ENCODE peak calls at places on chromosomes 3 and 15, in eight cellular contexts. K is hepatocyte, P is SK-N-SH, O is stomach, D is tibial artery, Z is adrenal gland, S is heart right ventricle, I is ovary. F is an unnamed sample. For H3K4me1, the result is how much of the 10 kb centered on the place peaks cover.

GRCh38 chr3:3170998-3171397 is 8.5 kb downstream of the CRBN start:
- DNase-seq in Z (no peak), S (no peak), I (no peak), P (peak), D (no peak), O (no peak), K (peak), F (no peak)

GRCh38 chr3:138881233-138881632 is 46.5 kb upstream of the PIK3CB start:
- DNase-seq in Z (no peak), P (no peak), K (no peak), S (no peak), I (no peak), O (no peak), D (no peak), F (no peak)

GRCh38 chr3:194343561-194343893 is 7.6 kb downstream of the CPN2 start:
- DNase-seq in P (no peak), S (no peak), D (no peak), Z (no peak), I (no peak), O (no peak), K (no peak), F (no peak)

GRCh38 chr3:38566215-38566528 is 70.0 kb downstream of the EXOG start:
- DNase-seq in D (peak), O (no peak), K (no peak), P (no peak), Z (no peak), S (peak), I (no peak), F (no peak)

GRCh38 chr15:42584031-42584765 is 8.8 kb downstream of the STARD9 start:
- DNase-seq in Z (no peak), K (no peak), I (no peak), D (no peak), O (no peak), S (no peak), P (no peak), F (no peak)

GRCh38 chr3:66816110-66816761 is 181.9 kb upstream of the KBTBD8 start:
- DNase-seq in K (peak), D (no peak), P (peak), Z (no peak), O (no peak), I (no peak), S (no peak), F (no peak)

GRCh38 chr3:149465351-149465883 is 9.1 kb upstream of the TM4SF4 start:
- DNase-seq in Z (peak), O (no peak), D (no peak), I (no peak), P (no peak), S (no peak), K (no peak), F (no peak)

GRCh38 chr3:15501126-15501525 is 20.4 kb downstream of the COLQ start:
- DNase-seq in S (peak), Z (no peak), I (no peak), D (no peak), K (no peak), O (no peak), P (peak), F (no peak)

GRCh38 chr3:148329481-148330220 is 368.1 kb upstream of the AGTR1 start:
- DNase-seq in D (no peak), O (no peak), S (no peak), Z (no peak), K (no peak), P (no peak), I (no peak), F (no peak)

GRCh38 chr15:67047149-67047661 is 18.2 kb upstream of the SMAD3 start:
- DNase-seq in K (no peak), I (no peak), S (no peak), D (peak), O (no peak), P (no peak), Z (no peak), F (no peak)

GRCh38 chr3:71299160-71299559 is 284.4 kb downstream of the FOXP1 start:
- DNase-seq in P (no peak), Z (no peak), K (no peak), D (no peak), S (no peak), O (no peak), I (no peak), F (no peak)

GRCh38 chr3:38582316-38582715 is 67.2 kb downstream of the SCN5A start:
- DNase-seq in P (no peak), I (no peak), S (no peak), K (no peak), O (peak), Z (peak), D (peak), F (no peak)

GRCh38 chr3:111069974-111070751 is 1.5 kb upstream of the NECTIN3 start:
- DNase-seq in Z (peak), D (peak), P (peak), S (peak), K (peak), I (peak), O (no peak), F (peak)

GRCh38 chr3:147651107-147651506 is 241.9 kb downstream of the ZIC1 start:
- DNase-seq in I (no peak), S (peak), Z (no peak), D (no peak), P (no peak), O (no peak), K (no peak), F (no peak)

GRCh38 chr3:62201438-62202035 is 171.8 kb downstream of the FEZF2 start:
- DNase-seq in Z (no peak), O (no peak), S (no peak), D (no peak), I (no peak), K (peak), P (peak), F (no peak)

GRCh38 chr3:101643861-101644613 is 32.9 kb downstream of the ZBTB11 start:
- DNase-seq in I (no peak), D (no peak), O (no peak), S (no peak), Z (peak), P (no peak), K (no peak), F (no peak)

GRCh38 chr3:151426337-151426648 is 34.6 kb downstream of the IGSF10 start:
- DNase-seq in I (no peak), K (no peak), Z (no peak), O (no peak), P (no peak), S (no peak), D (no peak), F (no peak)

GRCh38 chr3:151425640-151426336 is 35.1 kb downstream of the IGSF10 start:
- DNase-seq in S (no peak), P (no peak), D (no peak), I (no peak), O (no peak), K (no peak), Z (no peak), F (no peak)

GRCh38 chr3:151419806-151420205 is 35.3 kb upstream of the P2RY12 start:
- DNase-seq in D (no peak), P (no peak), Z (no peak), O (no peak), K (no peak), S (no peak), I (no peak), F (no peak)

GRCh38 chr3:151423091-151423490 is 37.8 kb downstream of the IGSF10 start:
- DNase-seq in S (no peak), O (no peak), P (no peak), Z (no peak), I (no peak), K (no peak), D (no peak), F (no peak)

DNA sequence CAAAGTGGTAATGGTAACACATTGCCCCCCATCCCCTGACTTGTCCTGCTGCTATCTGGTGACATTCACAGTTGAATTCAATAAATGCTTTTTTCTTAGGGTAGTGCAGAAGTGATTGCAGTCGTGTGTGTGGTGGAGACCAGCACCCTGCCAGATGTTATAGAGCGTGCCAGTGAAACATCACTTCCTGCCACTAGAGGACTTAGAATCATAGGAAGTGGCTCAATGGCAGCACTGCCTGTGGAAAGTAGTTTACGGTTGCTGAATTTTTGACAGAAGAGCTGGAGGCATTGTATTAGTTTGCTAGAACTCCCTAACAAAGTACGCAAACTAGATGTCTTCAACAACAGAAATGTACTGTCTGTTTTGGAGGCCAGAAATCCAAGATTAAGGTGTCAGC is 37.4 kb upstream of the P2RY12 start:
- DNase-seq in K (no peak), I (no peak), Z (no peak), D (no peak), S (no peak), O (no peak), P (no peak), F (no peak)
- TF ChIP-seq CTCF in K (no peak), I (no peak), Z (no peak), D (no peak), S (no peak), O (no peak), P (no peak), F (no peak)

DNA sequence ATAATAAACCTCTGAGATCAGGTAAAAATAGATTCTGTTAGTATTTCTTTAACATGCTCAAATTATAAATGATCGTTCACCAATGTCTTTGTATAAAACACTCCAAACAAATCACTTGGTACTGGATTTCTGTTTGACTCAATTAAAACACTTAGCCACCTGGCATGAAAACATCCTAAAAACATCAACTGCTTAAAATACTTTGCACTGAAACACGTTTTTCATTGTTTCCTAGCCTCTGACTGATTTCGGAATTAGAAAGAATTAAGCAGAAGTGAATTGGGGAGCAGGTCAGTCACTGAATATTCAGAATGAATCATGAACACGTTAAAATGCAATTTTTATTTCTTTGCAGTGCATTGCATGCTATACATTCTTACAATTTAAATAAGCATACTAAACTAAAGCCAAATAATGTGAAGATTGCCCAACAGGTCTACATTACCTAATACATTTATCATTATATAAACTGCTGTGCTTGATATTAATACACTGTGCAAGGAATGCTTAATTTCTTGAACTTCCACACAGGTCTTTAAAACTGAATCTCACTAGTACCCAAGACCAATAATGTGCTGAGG is 1.6 kb downstream of the THRB start:
- DNase-seq in D (no peak), Z (no peak), I (no peak), K (no peak), O (no peak), S (no peak), P (no peak), F (no peak)
- H3K4me3 ChIP-seq in D (peak), Z (no peak), I (no peak), K (peak), O (peak), S (peak), P (no peak), F (peak)

GRCh38 chr15:63605036-63605435 is 7.8 kb downstream of the FBXL22 start:
- DNase-seq in S (no peak), K (no peak), O (no peak), P (no peak), I (no peak), D (no peak), Z (no peak), F (no peak)
- H3K4me1 ChIP-seq in S (under half), K (under half), O (under half), P (under half), I (under half), D (under half), Z (under half), F (under half)

DNA sequence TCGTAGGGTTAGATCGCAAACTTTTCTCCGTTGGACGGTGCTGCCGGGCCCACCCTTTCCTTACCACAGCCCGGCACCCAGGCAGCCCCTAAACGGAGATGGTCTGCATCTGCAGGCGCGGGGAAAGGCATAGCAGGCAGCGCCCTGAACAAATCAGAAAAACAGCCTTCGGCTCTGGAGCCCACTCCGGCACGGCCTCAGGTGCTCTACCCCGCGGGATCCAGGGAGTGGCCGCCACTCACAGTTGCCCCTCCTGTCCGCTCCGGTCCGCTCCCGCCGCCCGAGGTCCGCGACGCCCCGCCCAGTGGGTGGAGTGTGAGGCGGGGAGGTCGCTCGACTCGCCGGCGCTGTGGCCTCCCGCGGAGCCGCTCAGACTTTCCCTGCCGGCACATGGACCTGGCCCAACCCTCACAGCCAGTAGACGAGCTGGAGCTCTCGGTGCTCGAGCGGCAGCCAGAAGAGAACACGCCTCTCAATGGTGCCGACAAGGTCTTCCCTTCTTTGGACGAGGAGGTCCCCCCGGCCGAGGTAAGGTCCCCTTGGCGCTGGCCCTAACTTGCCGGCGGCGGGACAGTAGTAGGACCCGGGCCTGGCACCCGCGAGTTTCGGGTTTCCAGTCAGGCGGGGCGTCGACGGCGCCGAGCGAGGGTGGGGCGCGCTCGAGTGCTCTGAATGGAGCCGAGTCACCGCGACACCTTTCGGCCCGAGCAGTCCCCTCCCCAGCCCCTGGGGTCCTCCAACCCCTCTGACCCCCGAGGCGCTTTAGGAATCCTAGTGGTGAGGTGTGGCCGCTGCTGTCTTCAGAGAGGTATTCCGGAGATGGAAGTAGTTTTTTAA is at the start of gene C3orf52:
- DNase-seq in S (peak), O (peak), P (peak), D (peak), I (peak), Z (peak), K (peak), F (peak)
- TF ChIP-seq CTCF in S (peak), O (no peak), P (peak), D (no peak), I (no peak), Z (no peak), K (no peak), F (no peak)

DNA sequence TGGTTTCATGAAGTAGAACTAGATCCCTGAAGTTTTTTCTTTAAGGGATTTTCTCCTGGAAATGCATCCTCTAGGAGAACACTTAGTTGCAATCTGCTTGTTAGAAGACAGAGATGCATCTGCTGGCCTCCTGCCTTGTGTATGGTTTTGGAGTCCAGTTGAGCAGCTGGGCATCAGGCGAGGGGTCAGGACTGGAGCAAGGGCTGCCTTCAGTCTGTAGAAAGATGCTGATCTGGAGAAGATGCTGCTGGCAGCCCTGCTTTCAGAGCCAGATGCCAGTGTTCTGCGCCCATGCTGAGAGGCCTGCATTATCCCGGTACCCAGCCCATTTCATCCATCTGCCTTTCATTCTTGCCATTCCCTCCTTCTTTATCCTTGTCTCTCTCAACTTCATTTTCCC is 77.4 kb downstream of the CHCHD6 start:
- DNase-seq in K (no peak), D (no peak), O (no peak), S (no peak), I (no peak), P (peak), Z (no peak), F (no peak)
- H3K4me3 ChIP-seq in K (no peak), D (no peak), O (no peak), S (no peak), I (no peak), P (no peak), Z (no peak), F (no peak)

GRCh38 chr3:135145581-135145980 is 350.5 kb downstream of the EPHB1 start:
- DNase-seq in K (no peak), I (no peak), Z (no peak), P (no peak), S (no peak), O (no peak), D (no peak), F (no peak)
- H3K4me1 ChIP-seq in K (under half), I (under half), Z (under half), P (under half), S (under half), O (under half), D (under half), F (under half)

GRCh38 chr3:140974900-140975299 is 33.3 kb downstream of the SLC25A36 start:
- DNase-seq in I (no peak), D (no peak), S (no peak), K (no peak), P (no peak), O (no peak), Z (no peak), F (no peak)

DNA sequence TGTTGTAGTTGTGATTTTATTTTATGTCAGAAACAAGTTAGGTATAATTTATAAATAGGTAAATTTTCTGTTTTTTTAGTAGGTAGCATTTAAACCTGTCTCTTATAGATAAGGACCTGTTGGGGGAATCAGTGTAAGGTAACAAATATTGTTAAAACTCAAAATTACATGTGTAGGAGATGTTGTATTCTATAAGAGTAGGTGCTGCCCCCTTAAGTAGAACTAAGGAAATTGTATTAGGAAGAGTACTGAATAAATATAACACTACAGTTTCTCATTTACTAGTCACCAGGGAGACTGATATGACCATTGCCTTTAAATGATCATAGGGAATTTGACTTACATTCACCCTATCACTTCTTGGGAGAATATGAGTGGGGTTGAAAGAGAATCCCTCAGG is 31.2 kb downstream of the SLC25A36 start:
- DNase-seq in O (no peak), K (no peak), D (no peak), I (no peak), P (no peak), S (no peak), Z (no peak), F (no peak)
- TF ChIP-seq CTCF in O (no peak), K (peak), D (no peak), I (no peak), P (peak), S (peak), Z (peak), F (no peak)

GRCh38 chr3:133745108-133745507 is 1.1 kb upstream of the TF start:
- DNase-seq in Z (no peak), S (no peak), I (no peak), P (no peak), O (no peak), K (no peak), D (no peak), F (no peak)

GRCh38 chr3:133744241-133744640 is 2.0 kb upstream of the TF start:
- DNase-seq in P (no peak), O (no peak), Z (no peak), S (no peak), I (no peak), K (no peak), D (no peak), F (no peak)

GRCh38 chr3:133745981-133746721 is at the start of gene TF:
- DNase-seq in O (no peak), P (peak), K (no peak), S (no peak), D (no peak), Z (no peak), I (no peak), F (no peak)

GRCh38 chr3:133746722-133747086 is 511 bp downstream of the TF start:
- DNase-seq in D (no peak), P (peak), Z (no peak), K (no peak), S (no peak), O (no peak), I (no peak), F (no peak)

GRCh38 chr3:133742351-133743091 is 3.7 kb upstream of the TF start:
- DNase-seq in I (no peak), S (no peak), P (no peak), Z (no peak), K (no peak), O (no peak), D (no peak), F (no peak)
- H3K4me3 ChIP-seq in I (no peak), S (no peak), P (no peak), Z (no peak), K (no peak), O (no peak), D (no peak), F (no peak)